ENCODE peak calls at places on chromosomes 6 and 20, in five cellular contexts. U, Z, M, F and Y are unnamed samples.

GRCh38 chr6:99019341-99019740 is 71.6 kb upstream of the FBXL4 start:
- DNase-seq in U (no peak), Z (no peak), M (no peak), F (no peak), Y (no peak)

GRCh38 chr6:165895421-165896165 is 232.6 kb upstream of the PDE10A start:
- DNase-seq in U (no peak), Z (no peak), M (no peak), F (no peak), Y (no peak)

GRCh38 chr6:83978997-83979396 is 54.6 kb upstream of the MRAP2 start:
- DNase-seq in U (no peak), Z (no peak), M (no peak), F (no peak), Y (no peak)

GRCh38 chr20:17936791-17937687 is 31.6 kb downstream of the SNX5 start:
- DNase-seq in U (no peak), Z (peak), M (no peak), F (no peak), Y (no peak)

GRCh38 chr20:63932606-63933160 is 23.5 kb downstream of the UCKL1 start:
- DNase-seq in U (no peak), Z (no peak), M (no peak), F (no peak), Y (no peak)

GRCh38 chr6:43838276-43839036 is 68.4 kb downstream of the VEGFA start:
- DNase-seq in U (no peak), Z (peak), M (peak), F (peak), Y (no peak)

GRCh38 chr6:5359413-5359812 is 98.1 kb downstream of the FARS2 start:
- DNase-seq in U (peak), Z (no peak), M (no peak), F (peak), Y (no peak)

GRCh38 chr6:139693735-139694134 is 319.3 kb upstream of the CITED2 start:
- DNase-seq in U (no peak), Z (no peak), M (no peak), F (no peak), Y (no peak)

GRCh38 chr20:23326774-23327173 is 23.8 kb upstream of the NXT1 start:
- DNase-seq in U (no peak), Z (no peak), M (no peak), F (no peak), Y (no peak)

GRCh38 chr6:7821426-7821825 is 89.2 kb downstream of the TXNDC5 start:
- DNase-seq in U (no peak), Z (no peak), M (no peak), F (no peak), Y (no peak)

GRCh38 chr20:13775867-13776266 is 8.9 kb downstream of the ESF1 start:
- DNase-seq in U (no peak), Z (no peak), M (no peak), F (no peak), Y (no peak)

GRCh38 chr6:157761331-157761921 is 61.6 kb upstream of the SNX9 start:
- DNase-seq in U (no peak), Z (no peak), M (no peak), F (no peak), Y (no peak)

GRCh38 chr6:33995046-33995872 is 150.6 kb downstream of the GRM4 start:
- DNase-seq in U (no peak), Z (no peak), M (no peak), F (peak), Y (no peak)

GRCh38 chr6:127812985-127813681 is 87.7 kb downstream of the THEMIS start:
- DNase-seq in U (no peak), Z (no peak), M (no peak), F (no peak), Y (no peak)

GRCh38 chr6:21771626-21772320 is 178.2 kb downstream of the SOX4 start:
- DNase-seq in U (no peak), Z (no peak), M (no peak), F (peak), Y (no peak)

GRCh38 chr6:88661136-88661535 is 302.3 kb downstream of the RNGTT start:
- DNase-seq in U (no peak), Z (no peak), M (no peak), F (no peak), Y (no peak)

GRCh38 chr6:13953061-13953705 is 28.4 kb downstream of the RNF182 start:
- DNase-seq in U (no peak), Z (no peak), M (no peak), F (peak), Y (no peak)

GRCh38 chr20:19265646-19266374 is 53.4 kb downstream of the SLC24A3 start:
- DNase-seq in U (no peak), Z (no peak), M (no peak), F (no peak), Y (no peak)

GRCh38 chr20:56268536-56268935 is 20.0 kb downstream of the MC3R start:
- DNase-seq in U (no peak), Z (no peak), M (no peak), F (no peak), Y (no peak)

GRCh38 chr20:39909447-39909846 is 779.6 kb downstream of the MAFB start:
- DNase-seq in U (no peak), Z (peak), M (no peak), F (no peak), Y (no peak)

GRCh38 chr20:49037962-49038387 is 8.1 kb upstream of the CSE1L start:
- DNase-seq in U (no peak), Z (no peak), M (no peak), F (no peak), Y (no peak)

GRCh38 chr20:1671891-1672669 is 14.5 kb upstream of the SIRPG start:
- DNase-seq in U (no peak), Z (no peak), M (no peak), F (no peak), Y (no peak)

GRCh38 chr6:47106721-47107197 is 64.6 kb upstream of the ADGRF1 start:
- DNase-seq in U (no peak), Z (no peak), M (peak), F (no peak), Y (no peak)

GRCh38 chr6:42302441-42302840 is 84.8 kb upstream of the MRPS10 start:
- DNase-seq in U (no peak), Z (no peak), M (no peak), F (no peak), Y (no peak)

DNA sequence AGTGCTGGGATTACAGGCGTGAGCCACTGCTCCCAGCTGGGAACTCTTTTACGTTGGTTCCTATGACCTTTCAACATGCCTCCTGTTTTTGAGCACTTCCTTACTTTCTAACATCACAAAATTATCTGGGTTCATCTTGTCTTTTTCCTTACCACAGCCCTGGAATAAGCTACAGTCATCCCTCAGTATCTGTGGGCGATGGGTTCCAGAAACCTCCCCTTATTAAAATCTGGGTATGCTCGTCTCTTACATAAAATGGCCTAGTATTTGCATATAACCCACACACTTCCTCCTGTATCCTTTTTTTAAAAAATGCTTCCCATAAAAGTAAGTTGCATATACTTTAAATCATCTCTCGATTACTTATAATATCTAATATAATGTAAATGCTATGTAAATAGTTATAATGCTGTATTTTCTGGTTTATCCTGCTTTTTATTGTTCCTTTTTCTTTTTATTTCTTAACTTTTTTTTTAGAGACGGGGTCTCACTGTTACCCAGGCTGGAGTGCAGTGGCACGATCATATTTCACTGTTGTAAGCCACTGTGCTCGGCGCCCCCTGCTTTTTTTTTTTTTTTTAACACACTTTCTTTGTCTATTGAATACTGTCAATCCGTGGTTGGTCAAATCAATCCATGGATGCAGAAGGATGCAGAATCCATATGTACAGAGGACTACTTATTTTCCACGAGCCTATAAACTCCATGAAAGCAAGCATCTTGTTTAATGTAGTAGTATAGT is 9.2 kb downstream of the RPF2 start:
- DNase-seq in U (no peak), Z (no peak), M (no peak), F (peak), Y (no peak)
- TF ChIP-seq CTCF in U (peak), Z (no peak), M (peak), F (peak), Y (no peak)

GRCh38 chr6:142853244-142854180 is 91.5 kb downstream of the HIVEP2 start:
- DNase-seq in U (no peak), Z (no peak), M (no peak), F (no peak), Y (no peak)
- TF ChIP-seq CTCF in U (no peak), Z (no peak), M (no peak), F (no peak), Y (no peak)

GRCh38 chr6:115271434-115271833 is 789.3 kb downstream of the FRK start:
- DNase-seq in U (no peak), Z (no peak), M (peak), F (no peak), Y (no peak)
- TF ChIP-seq CTCF in U (peak), Z (no peak), M (peak), F (no peak), Y (no peak)

DNA sequence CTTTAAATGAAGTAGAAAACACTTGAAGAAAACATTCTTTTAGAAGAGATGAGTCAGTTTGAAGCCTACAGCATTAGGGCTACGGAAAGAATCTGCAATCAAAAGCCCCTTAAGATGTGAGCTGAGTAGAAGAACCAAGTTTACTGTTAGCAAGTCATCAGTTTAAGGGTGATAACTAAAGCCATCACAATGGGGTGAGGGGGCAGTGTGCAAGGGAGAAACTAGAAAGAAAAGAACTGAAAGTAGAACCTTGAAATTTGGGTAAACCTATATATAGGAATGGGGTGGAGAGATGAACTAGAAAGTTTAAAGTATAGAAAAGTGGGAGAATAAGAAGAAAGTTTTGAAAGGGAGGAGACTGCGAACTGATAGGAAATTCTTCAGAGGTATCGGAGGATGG is 212.9 kb downstream of the COL19A1 start:
- DNase-seq in U (no peak), Z (no peak), M (no peak), F (no peak), Y (no peak)
- TF ChIP-seq CTCF in U (no peak), Z (no peak), M (no peak), F (no peak), Y (no peak)

DNA sequence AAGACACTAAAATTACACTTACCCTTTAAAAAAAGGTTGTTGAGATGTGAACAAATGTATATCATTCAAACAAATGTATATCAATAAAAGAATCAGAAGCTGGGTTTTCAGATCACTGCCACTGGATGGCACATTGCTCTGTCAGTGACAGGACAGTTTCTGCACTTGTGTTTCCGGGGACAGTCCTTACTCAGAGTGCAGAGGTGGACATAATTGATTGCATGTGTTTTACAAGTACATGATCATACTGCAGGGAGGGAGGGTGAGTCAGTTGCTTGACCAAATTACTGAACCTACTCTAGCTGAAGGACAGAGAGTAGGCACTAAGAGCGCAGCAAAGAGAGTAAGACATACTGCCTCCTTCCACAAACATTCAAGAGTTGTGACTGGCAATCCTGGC is 302.3 kb downstream of the TENT5A start:
- DNase-seq in U (no peak), Z (no peak), M (no peak), F (peak), Y (no peak)
- TF ChIP-seq CTCF in U (peak), Z (no peak), M (no peak), F (peak), Y (no peak)

GRCh38 chr20:10236540-10237533 is 18.2 kb downstream of the SNAP25 start:
- DNase-seq in U (no peak), Z (no peak), M (no peak), F (no peak), Y (no peak)
- TF ChIP-seq CTCF in U (no peak), Z (no peak), M (no peak), F (no peak), Y (no peak)

DNA sequence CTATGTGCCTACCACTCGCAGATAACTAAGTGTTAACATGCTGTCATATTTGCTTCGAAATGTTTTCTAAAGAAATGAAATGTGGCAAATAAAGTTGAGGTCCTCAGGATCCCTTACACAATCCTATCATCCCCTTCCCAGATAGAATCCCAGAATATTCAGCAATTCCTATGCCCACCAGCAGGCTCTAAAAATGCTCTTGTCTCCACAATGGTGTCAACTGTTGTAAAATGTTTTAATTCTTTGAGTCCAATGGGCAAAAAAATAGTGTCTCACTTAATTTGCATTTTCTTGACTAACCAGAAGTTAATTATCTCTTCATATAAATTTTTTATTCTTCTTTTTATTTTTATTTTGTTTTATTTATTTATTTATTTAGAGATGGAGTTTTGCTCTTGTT is 103.9 kb upstream of the MAP7 start:
- DNase-seq in U (no peak), Z (no peak), M (no peak), F (no peak), Y (no peak)
- TF ChIP-seq CTCF in U (no peak), Z (no peak), M (no peak), F (peak), Y (no peak)

DNA sequence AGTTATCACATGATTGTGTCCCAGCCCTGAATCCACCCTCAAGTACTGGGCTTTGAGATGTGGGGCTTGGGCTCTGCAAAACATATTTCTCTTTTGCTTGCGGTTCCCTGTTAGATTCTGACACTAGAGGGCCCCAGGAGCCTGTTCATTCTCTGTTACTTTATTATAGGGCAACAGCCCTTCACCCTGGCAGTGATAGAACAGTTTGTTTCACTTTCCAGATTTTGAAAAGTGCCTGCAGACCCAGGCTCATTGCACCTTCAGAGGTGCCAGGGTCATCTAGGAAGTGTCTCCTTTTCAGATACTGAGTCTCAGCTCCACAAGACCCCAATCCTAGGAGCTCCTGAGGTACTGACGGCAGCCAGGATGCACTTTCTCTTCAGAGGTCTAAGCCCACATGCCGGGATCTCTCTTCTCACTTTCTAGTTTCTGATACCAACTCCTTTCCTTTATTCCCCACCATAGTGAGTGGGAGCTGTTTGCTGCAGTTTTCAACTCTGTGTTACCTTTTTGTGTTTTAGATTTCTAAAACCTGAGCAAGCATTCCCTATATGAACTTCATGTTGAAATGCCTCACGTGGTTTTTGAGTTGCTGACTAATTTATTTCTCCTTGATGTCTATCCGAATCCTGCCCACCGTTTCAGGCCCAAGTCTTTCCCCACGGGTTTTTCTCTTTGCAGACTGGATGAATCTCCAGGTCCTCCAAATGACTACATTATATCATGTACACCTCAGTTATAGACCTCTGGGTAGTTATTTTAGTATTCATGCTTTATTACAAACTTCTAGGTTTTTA is 10.9 kb downstream of the ABT1 start:
- DNase-seq in U (no peak), Z (peak), M (peak), F (peak), Y (no peak)
- TF ChIP-seq CTCF in U (peak), Z (peak), M (peak), F (peak), Y (peak)

DNA sequence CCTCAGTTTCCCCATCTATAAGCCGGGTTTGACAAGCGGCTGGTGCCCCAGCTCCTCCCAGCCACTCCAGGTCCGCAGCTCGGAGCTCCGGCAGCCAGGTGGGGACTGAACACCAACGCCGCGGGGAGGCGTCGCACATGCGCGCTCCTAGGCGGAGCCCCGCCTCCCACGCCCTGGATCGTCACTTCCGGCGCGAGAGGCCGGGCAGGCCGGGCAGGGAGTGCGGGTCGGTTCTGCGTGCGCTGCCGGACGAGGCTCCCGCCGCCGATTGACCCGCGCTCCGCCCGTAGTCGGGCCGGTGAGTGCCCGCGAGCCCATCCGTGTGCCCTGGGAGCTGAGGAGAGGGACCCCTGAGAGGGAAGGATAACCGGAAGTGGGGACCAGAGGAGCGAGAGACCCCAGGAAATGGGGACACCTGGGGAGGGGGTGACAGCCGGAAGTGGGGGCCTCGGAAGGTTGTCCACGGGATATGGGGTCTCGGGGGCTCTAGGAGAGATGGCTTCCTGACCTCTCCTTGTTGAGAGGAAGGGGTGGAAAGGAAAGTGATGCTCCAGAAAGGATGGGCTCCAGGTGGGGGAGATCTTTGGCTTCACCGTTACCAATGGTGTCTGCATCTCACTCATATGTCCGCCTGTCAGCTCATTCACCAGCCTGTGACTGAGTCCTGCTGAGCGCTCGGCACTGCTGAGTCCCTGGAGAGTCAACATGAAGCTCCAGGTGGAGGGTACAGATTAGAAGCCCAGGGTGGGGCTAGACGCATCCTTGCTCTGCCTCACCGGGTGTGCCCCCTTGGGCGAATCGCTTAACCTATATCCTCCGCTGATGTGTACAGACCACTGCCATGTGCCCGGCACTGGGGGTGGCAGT is at the start of gene TTPAL:
- DNase-seq in U (peak), Z (peak), M (peak), F (peak), Y (peak)
- TF ChIP-seq CTCF in U (peak), Z (peak), M (no peak), F (no peak), Y (peak)

GRCh38 chr6:163423696-163424095 is 9.2 kb downstream of the QKI start:
- DNase-seq in U (no peak), Z (no peak), M (no peak), F (no peak), Y (no peak)

GRCh38 chr6:163432300-163432699 is 17.8 kb downstream of the QKI start:
- DNase-seq in U (no peak), Z (no peak), M (no peak), F (no peak), Y (no peak)

GRCh38 chr6:163429858-163430448 is 15.4 kb downstream of the QKI start:
- DNase-seq in U (no peak), Z (no peak), M (no peak), F (no peak), Y (no peak)

GRCh38 chr6:163428373-163428772 is 13.9 kb downstream of the QKI start:
- DNase-seq in U (no peak), Z (no peak), M (no peak), F (no peak), Y (no peak)

DNA sequence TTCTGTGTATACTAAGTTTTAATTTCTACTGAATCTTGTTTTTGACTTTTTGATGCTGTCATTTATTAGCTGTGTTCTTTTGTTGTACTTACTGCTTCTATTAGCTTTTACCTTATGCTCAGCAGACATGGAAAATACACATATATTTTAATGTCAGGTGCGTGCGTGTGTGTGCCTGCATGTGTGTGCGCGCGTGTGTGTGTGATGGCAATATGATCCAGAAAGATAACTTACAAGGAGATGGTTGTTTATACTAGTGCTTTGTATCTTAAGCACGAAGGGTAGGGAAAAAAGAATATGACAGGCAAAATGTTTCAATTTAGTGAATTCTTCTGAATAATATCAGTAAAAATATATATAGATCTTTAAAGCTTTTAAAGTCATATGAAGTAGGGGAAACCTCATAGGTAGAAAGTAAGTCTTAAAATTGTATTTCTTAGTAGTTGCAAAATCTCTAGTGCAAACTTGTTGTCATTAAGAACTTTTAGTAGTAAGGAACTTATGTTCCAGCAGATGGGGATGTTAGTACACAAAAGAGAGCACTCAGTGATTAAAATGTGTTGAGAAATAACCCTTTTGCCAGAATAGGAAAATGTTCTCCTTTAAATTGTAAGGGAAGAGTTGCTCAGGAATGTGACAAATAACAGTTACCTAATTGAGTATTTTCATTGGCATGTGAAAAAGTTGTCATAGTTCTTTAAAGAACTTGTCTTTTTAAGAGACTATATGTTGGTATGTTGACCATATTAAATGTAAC is 13.2 kb downstream of the QKI start:
- DNase-seq in U (peak), Z (no peak), M (peak), F (peak), Y (no peak)
- TF ChIP-seq CTCF in U (peak), Z (peak), M (peak), F (peak), Y (peak)